ENCODE peak calls at places on chromosomes 2 and 18, in four cellular contexts. V is SW480, Q is OCI-M1, R is Right ventricle myocardium superior. U is an unnamed sample.
A peak's percentile ranks its signal among the peaks of the same experiment; 100 is the strongest.

GRCh38 chr2:68253211-68254068 is 1.1 kb upstream of the PPP3R1 start:
- DNase-seq in R (no peak), Q (peak; percentile 59), V (peak; percentile 34), U (no peak)

GRCh38 chr2:40123321-40123720 is 328.6 kb downstream of the SLC8A1 start:
- DNase-seq in R (no peak), Q (no peak), V (no peak), U (no peak)

GRCh38 chr2:226796012-226796839 is 3.4 kb downstream of the IRS1 start:
- DNase-seq in R (peak; percentile 42), Q (no peak), V (no peak), U (peak; percentile 45)

GRCh38 chr2:98715812-98716451 is 15.0 kb downstream of the MGAT4A start:
- DNase-seq in V (no peak), R (no peak), Q (no peak), U (no peak)

GRCh38 chr2:158321264-158321663 is 135.3 kb downstream of the CCDC148 start:
- DNase-seq in R (no peak), V (no peak), Q (peak; percentile 83), U (no peak)

GRCh38 chr2:182649316-182649715 is 66.7 kb upstream of the DNAJC10 start:
- DNase-seq in Q (peak; percentile 63), V (peak; percentile 20), R (no peak), U (no peak)

GRCh38 chr2:59427980-59428379 is 1125.5 kb downstream of the BCL11A start:
- DNase-seq in V (no peak), Q (no peak), R (no peak), U (no peak)

GRCh38 chr2:151974997-151975396 is 123.8 kb downstream of the CACNB4 start:
- DNase-seq in Q (no peak), V (no peak), R (no peak), U (no peak)

GRCh38 chr2:237643066-237643465 is 15.7 kb downstream of the LRRFIP1 start:
- DNase-seq in Q (no peak), V (no peak), R (no peak), U (no peak)

GRCh38 chr2:180630756-180631155 is 349.6 kb upstream of the UBE2E3 start:
- DNase-seq in R (no peak), Q (no peak), V (no peak), U (no peak)

GRCh38 chr2:214574077-214574775 is 163.4 kb downstream of the VWC2L start:
- DNase-seq in V (no peak), R (no peak), Q (no peak), U (no peak)

GRCh38 chr2:171008550-171009205 is 79.6 kb downstream of the GORASP2 start:
- DNase-seq in R (no peak), Q (no peak), V (no peak), U (no peak)

GRCh38 chr2:8327371-8328100 is 354.3 kb upstream of the ID2 start:
- DNase-seq in Q (no peak), R (no peak), V (no peak), U (no peak)

GRCh38 chr2:23533014-23533730 is 148.2 kb downstream of the KLHL29 start:
- DNase-seq in V (no peak), Q (no peak), R (no peak), U (no peak)

GRCh38 chr18:74806700-74807416 is 209.2 kb downstream of the ZNF407 start:
- DNase-seq in R (no peak), Q (peak; percentile 4), V (peak; percentile 57), U (no peak)

GRCh38 chr2:208280933-208281332 is 14.9 kb downstream of the PIKFYVE start:
- DNase-seq in Q (no peak), R (no peak), V (no peak), U (no peak)

GRCh38 chr2:16240459-16240858 is 300.1 kb downstream of the MYCN start:
- DNase-seq in R (no peak), Q (no peak), V (no peak), U (no peak)

GRCh38 chr2:179272406-179273192 is 8.0 kb upstream of the SESTD1 start:
- DNase-seq in R (no peak), Q (no peak), V (no peak), U (no peak)

GRCh38 chr2:105732096-105732495 is 12.6 kb upstream of the NCK2 start:
- DNase-seq in R (no peak), V (no peak), Q (peak; percentile 22), U (no peak)

GRCh38 chr2:72147303-72147970 is at the start of gene CYP26B1:
- DNase-seq in R (peak; percentile 70), V (no peak), Q (no peak), U (peak; percentile 67)

GRCh38 chr18:61285777-61286176 is 47.5 kb upstream of the CDH20 start:
- DNase-seq in R (no peak), V (no peak), Q (no peak), U (no peak)